ENCODE peak calls at places on chromosomes 6 and 20, in ten cellular contexts. Q is CD8-positive, alpha-beta memory T cell; M is pancreas; S is AG04450; U is HepG2; F is stomach; O is heart left ventricle; I is neural progenitor cell; Z is brain microvascular endothelial cell; D is effector memory CD4-positive, alpha-beta T cell. K is an unnamed sample.

GRCh38 chr6:67200626-67201403 is 1434.3 kb upstream of the ADGRB3 start:
- DNase-seq in Q (no peak), M (no peak), S (no peak), U (no peak), F (no peak), O (no peak), I (no peak), Z (no peak), D (no peak), K (peak; percentile 15)

GRCh38 chr6:54958446-54958845 is 111.9 kb downstream of the FAM83B start:
- DNase-seq in Q (no peak), M (no peak), S (no peak), U (no peak), F (no peak), O (no peak), I (no peak), Z (no peak), D (no peak), K (no peak)

GRCh38 chr6:81552644-81553043 is 199.8 kb downstream of the TENT5A start:
- DNase-seq in Q (no peak), M (no peak), S (no peak), U (no peak), F (no peak), O (no peak), I (no peak), Z (no peak), D (no peak), K (no peak)

GRCh38 chr6:34347303-34347702 is 45.2 kb downstream of the NUDT3 start:
- DNase-seq in Q (no peak), M (no peak), S (no peak), U (no peak), F (no peak), O (no peak), I (no peak), Z (no peak), D (no peak), K (no peak)

GRCh38 chr6:125380474-125380873 is 78.7 kb upstream of the HDDC2 start:
- DNase-seq in Q (no peak), M (no peak), S (no peak), U (no peak), F (no peak), O (no peak), I (no peak), Z (no peak), D (no peak), K (no peak)

GRCh38 chr6:31356946-31357466 is at the start of gene HLA-B:
- DNase-seq in Q (peak; percentile 77), M (peak; percentile 87), S (peak; percentile 47), U (peak; percentile 49), F (peak; percentile 87), O (peak; percentile 90), I (peak; percentile 71), Z (peak; percentile 16), D (peak; percentile 96), K (peak; percentile 71)

GRCh38 chr6:111712398-111712797 is 106.7 kb upstream of the TRAF3IP2 start:
- DNase-seq in Q (no peak), M (no peak), S (peak; percentile 84), U (no peak), F (peak; percentile 35), O (peak; percentile 71), I (no peak), Z (peak; percentile 87), D (peak; percentile 27), K (no peak)

GRCh38 chr20:58374906-58375760 is 13.9 kb upstream of the VAPB start:
- DNase-seq in Q (no peak), M (no peak), S (no peak), U (no peak), F (no peak), O (no peak), I (peak; percentile 81), Z (peak; percentile 64), D (no peak), K (no peak)

GRCh38 chr6:24378473-24379097 is 20.7 kb upstream of the DCDC2 start:
- DNase-seq in Q (no peak), M (no peak), S (no peak), U (peak; percentile 45), F (no peak), O (no peak), I (no peak), Z (no peak), D (no peak), K (no peak)

DNA sequence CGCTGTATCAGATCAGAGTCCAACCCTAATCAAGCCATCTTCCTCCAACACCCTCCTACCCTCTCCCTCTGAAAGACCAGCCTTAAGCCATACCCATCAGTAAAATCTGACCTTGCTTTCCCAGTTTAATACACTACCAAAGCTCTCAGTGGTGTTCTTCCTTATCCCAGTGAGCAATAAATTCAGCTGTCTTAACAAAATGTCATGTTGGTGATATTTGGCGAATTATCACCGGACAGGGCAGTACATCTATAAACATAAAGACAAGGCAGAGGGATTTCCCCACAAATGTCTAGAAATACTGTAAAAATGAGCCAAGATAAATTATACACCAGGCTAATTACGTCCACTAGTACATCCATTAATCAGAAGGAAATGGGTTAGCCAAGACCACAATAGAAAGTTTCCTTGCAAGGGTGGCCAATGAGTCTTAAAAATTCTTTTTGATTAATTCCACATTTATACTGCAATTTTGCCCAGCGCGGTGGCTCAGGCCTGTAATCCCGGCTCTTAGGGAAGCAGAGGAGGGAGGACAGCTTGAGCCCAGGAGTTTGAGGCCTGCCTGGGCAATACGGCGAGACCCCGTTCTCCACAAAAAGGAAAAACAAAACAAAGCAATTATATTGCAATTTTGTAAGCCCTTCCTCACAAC is 905 bp downstream of the RARS2 start:
- DNase-seq in Q (no peak), M (no peak), S (no peak), U (no peak), F (no peak), O (no peak), I (no peak), Z (no peak), D (no peak), K (no peak)
- H3K27ac ChIP-seq in Q (peak overlapping the region; percentile 90), M (no peak overlapping the region), S (peak overlapping the region; percentile 90), U (peak overlapping the region; percentile 80), F (peak overlapping the region; percentile 83), O (peak overlapping the region; percentile 89), I (no peak overlapping the region), Z (peak overlapping the region; percentile 74), D (peak overlapping the region; percentile 82), K (peak overlapping the region; percentile 87)

DNA sequence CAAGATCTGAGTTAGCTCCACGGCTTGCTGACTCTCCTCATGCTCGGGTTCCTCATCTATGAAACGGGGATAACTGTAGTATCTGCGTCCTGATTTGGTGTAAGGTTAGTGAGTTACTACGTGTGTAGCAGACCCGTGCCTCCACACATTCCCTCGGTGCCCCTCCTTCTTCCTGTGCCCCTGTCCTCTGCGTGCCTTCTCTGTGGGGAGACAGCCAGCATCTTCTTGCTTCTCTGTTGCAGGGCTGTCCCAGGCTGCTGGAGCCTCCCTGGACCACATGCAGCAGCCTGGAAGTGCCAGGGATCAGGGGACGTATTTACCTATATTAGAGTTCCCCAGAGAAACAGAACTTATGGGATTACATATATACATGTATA is 128.6 kb upstream of the PRND start:
- DNase-seq in Q (no peak), M (no peak), S (no peak), U (no peak), F (no peak), O (no peak), I (no peak), Z (no peak), D (no peak), K (no peak)
- H3K4me3 ChIP-seq in Q (no peak overlapping the region), M (no peak overlapping the region), S (no peak overlapping the region), U (peak overlapping the region; percentile 30), F (peak overlapping the region; percentile 36), O (no peak overlapping the region), I (no peak overlapping the region), Z (no peak overlapping the region), D (no peak overlapping the region), K (peak overlapping the region; percentile 51)

GRCh38 chr6:149421132-149421531 is 21.1 kb downstream of the SUMO4 start:
- DNase-seq in Q (no peak), M (no peak), S (no peak), U (no peak), F (no peak), O (no peak), I (no peak), Z (no peak), D (no peak), K (no peak)
- H3K27ac ChIP-seq in Q (no peak overlapping the region), M (no peak overlapping the region), S (no peak overlapping the region), U (no peak overlapping the region), F (no peak overlapping the region), O (no peak overlapping the region), I (no peak overlapping the region), Z (no peak overlapping the region), D (no peak overlapping the region), K (no peak overlapping the region)

DNA sequence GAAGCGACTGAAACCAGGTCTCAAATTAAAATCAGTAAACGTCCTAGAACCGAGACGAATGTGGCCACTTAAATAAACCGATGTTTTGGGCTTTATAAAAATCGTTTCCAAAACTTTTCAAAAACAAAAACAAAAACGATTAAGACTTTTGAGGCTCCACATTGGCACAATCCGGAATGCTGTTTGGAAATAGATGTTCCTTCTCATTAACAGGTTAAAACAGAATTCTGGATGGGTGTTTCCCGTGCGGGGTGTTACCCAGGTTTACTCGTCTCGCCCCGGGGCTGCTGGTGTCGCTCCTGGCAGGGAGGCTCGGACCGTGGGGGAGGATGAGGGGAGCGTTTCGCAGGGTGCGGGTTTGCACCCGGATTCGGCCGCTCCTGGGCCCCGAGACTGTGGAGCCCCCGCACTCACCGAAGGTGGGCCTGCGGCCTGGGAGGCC is 1.2 kb downstream of the GATA5 start:
- DNase-seq in Q (no peak), M (no peak), S (no peak), U (no peak), F (no peak), O (no peak), I (no peak), Z (no peak), D (no peak), K (no peak)
- H3K4me3 ChIP-seq in Q (no peak overlapping the region), M (no peak overlapping the region), S (no peak overlapping the region), U (no peak overlapping the region), F (peak overlapping the region; percentile 59), O (no peak overlapping the region), I (peak overlapping the region; percentile 49), Z (no peak overlapping the region), D (no peak overlapping the region), K (peak overlapping the region; percentile 52)

DNA sequence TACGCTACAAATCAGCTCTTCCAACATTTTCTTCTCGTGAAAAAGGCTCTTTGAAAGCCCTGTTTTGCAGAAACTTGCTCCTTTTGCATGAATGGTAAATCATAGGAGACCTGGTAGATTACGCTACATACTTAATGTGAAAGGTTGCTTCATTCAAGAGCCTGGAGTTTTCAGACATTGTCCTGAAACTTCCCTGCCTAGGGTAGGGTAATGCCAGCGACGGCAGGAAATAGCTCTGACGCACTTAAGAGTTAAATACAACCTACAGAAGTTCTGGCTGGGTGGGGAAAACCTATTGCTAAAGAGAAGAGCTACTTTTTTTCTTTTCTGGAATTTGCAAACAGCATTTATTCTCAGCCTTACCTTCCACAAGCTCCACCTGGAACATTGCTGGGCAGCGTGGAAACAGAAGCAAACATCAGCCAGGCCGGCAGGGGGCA is 144.5 kb downstream of the LPA start:
- DNase-seq in Q (no peak), M (no peak), S (no peak), U (no peak), F (no peak), O (no peak), I (no peak), Z (no peak), D (no peak), K (no peak)
- H3K27ac ChIP-seq in Q (peak overlapping the region; percentile 75), M (peak overlapping the region; percentile 54), S (no peak overlapping the region), U (no peak overlapping the region), F (peak overlapping the region; percentile 61), O (no peak overlapping the region), I (no peak overlapping the region), Z (peak overlapping the region; percentile 45), D (peak overlapping the region; percentile 57), K (peak overlapping the region; percentile 59)

GRCh38 chr6:153183925-153184324 is 52.8 kb upstream of the RGS17 start:
- DNase-seq in Q (no peak), M (no peak), S (no peak), U (no peak), F (no peak), O (no peak), I (no peak), Z (no peak), D (no peak), K (no peak)
- H3K4me3 ChIP-seq in Q (no peak overlapping the region), M (no peak overlapping the region), S (no peak overlapping the region), U (no peak overlapping the region), F (no peak overlapping the region), O (no peak overlapping the region), I (no peak overlapping the region), Z (no peak overlapping the region), D (no peak overlapping the region), K (no peak overlapping the region)